ENCODE peak calls at places on chromosomes 1 and 21, in eight cellular contexts. S is EL; O is NCI-H2171 treated with DMSO at 0.1 percent for 48 hours; K is NCI-H345; H is ACHN; C is activated CD8-positive, alpha-beta memory T cell treated with anti-CD3 and anti-CD28 coated beads for 48 hours; V is DMS153; M is AG20443. R is an unnamed sample.

GRCh38 chr1:91349524-91349923 is 55.1 kb downstream of the HFM1 start:
- DNase-seq in S (no peak), O (no peak), K (no peak), H (no peak), C (no peak), V (no peak), M (no peak), R (no peak)

GRCh38 chr1:202131956-202132821 is 9.5 kb downstream of the GPR37L1 start:
- DNase-seq in S (no peak), O (no peak), K (no peak), H (no peak), C (no peak), V (no peak), M (no peak), R (peak)

GRCh38 chr1:96967311-96967710 is 245.7 kb downstream of the PTBP2 start:
- DNase-seq in S (no peak), O (no peak), K (no peak), H (no peak), C (no peak), V (no peak), M (no peak), R (no peak)

GRCh38 chr21:45362077-45362747 is 42.8 kb upstream of the COL18A1 start:
- DNase-seq in S (no peak), O (no peak), K (no peak), H (no peak), C (no peak), V (no peak), M (no peak), R (no peak)

GRCh38 chr1:179583869-179584268 is 7.8 kb upstream of the TDRD5 start:
- DNase-seq in S (no peak), O (no peak), K (no peak), H (no peak), C (no peak), V (no peak), M (no peak), R (no peak)

GRCh38 chr1:89791064-89791721 is 29.6 kb upstream of the LRRC8D start:
- DNase-seq in S (no peak), O (no peak), K (no peak), H (no peak), C (no peak), V (no peak), M (no peak), R (no peak)

GRCh38 chr1:228416217-228416971 is at the start of gene TRIM17:
- DNase-seq in S (peak), O (peak), K (no peak), H (peak), C (no peak), V (peak), M (peak), R (no peak)

GRCh38 chr1:204221271-204221670 is 7.5 kb upstream of the GOLT1A start:
- DNase-seq in S (no peak), O (no peak), K (no peak), H (no peak), C (no peak), V (no peak), M (no peak), R (no peak)

GRCh38 chr1:58432813-58433668 is 113.5 kb downstream of the OMA1 start:
- DNase-seq in S (peak), O (peak), K (no peak), H (peak), C (no peak), V (peak), M (peak), R (peak)

GRCh38 chr21:20999567-21000169 is 1.5 kb downstream of the NCAM2 start:
- DNase-seq in S (peak), O (peak), K (peak), H (peak), C (no peak), V (no peak), M (peak), R (peak)

GRCh38 chr1:196584703-196585102 is 23.5 kb downstream of the KCNT2 start:
- DNase-seq in S (no peak), O (no peak), K (no peak), H (no peak), C (no peak), V (no peak), M (no peak), R (no peak)

GRCh38 chr1:102178483-102178882 is 181.8 kb upstream of the OLFM3 start:
- DNase-seq in S (no peak), O (no peak), K (no peak), H (no peak), C (no peak), V (no peak), M (no peak), R (no peak)

GRCh38 chr1:230104395-230105244 is 37.6 kb downstream of the GALNT2 start:
- DNase-seq in S (peak), O (no peak), K (peak), H (peak), C (peak), V (peak), M (peak), R (peak)

GRCh38 chr1:19074361-19074901 is 118.0 kb upstream of the IFFO2 start:
- DNase-seq in S (no peak), O (no peak), K (no peak), H (no peak), C (no peak), V (no peak), M (no peak), R (no peak)

GRCh38 chr1:48793863-48794262 is 17.2 kb upstream of the BEND5 start:
- DNase-seq in S (no peak), O (no peak), K (no peak), H (no peak), C (no peak), V (no peak), M (no peak), R (no peak)

GRCh38 chr1:193448682-193449461 is 262.5 kb upstream of the B3GALT2 start:
- DNase-seq in S (no peak), O (no peak), K (no peak), H (no peak), C (no peak), V (no peak), M (no peak), R (no peak)

GRCh38 chr21:17463441-17463840 is 49.4 kb upstream of the CXADR start:
- DNase-seq in S (peak), O (no peak), K (no peak), H (no peak), C (no peak), V (no peak), M (peak), R (peak)

GRCh38 chr1:10744044-10744443 is 52.4 kb downstream of the CASZ1 start:
- DNase-seq in S (no peak), O (no peak), K (no peak), H (no peak), C (no peak), V (no peak), M (no peak), R (no peak)

GRCh38 chr1:53061859-53062714 is at the start of gene PODN:
- DNase-seq in S (peak), O (no peak), K (no peak), H (no peak), C (no peak), V (no peak), M (peak), R (peak)

GRCh38 chr1:5811419-5811818 is 180.8 kb downstream of the NPHP4 start:
- DNase-seq in S (no peak), O (peak), K (no peak), H (no peak), C (no peak), V (no peak), M (no peak), R (no peak)

GRCh38 chr1:170377011-170377410 is 155.0 kb upstream of the GORAB start:
- DNase-seq in S (no peak), O (no peak), K (no peak), H (no peak), C (no peak), V (no peak), M (no peak), R (peak)

GRCh38 chr1:164914208-164914607 is 355.2 kb downstream of the PBX1 start:
- DNase-seq in S (peak), O (peak), K (no peak), H (no peak), C (no peak), V (no peak), M (peak), R (peak)

GRCh38 chr1:44108241-44108640 is 10.4 kb upstream of the KLF17 start:
- DNase-seq in S (peak), O (no peak), K (no peak), H (peak), C (no peak), V (no peak), M (peak), R (peak)

GRCh38 chr1:25867210-25867991 is 8.1 kb downstream of the PAQR7 start:
- DNase-seq in S (no peak), O (no peak), K (no peak), H (peak), C (no peak), V (no peak), M (peak), R (no peak)

GRCh38 chr1:160576430-160576829 is 2.9 kb downstream of the CD84 start:
- DNase-seq in S (no peak), O (no peak), K (no peak), H (no peak), C (no peak), V (no peak), M (no peak), R (no peak)

GRCh38 chr1:195325181-195325580 is 1283.1 kb downstream of the KCNT2 start:
- DNase-seq in S (no peak), O (no peak), K (no peak), H (no peak), C (no peak), V (no peak), M (no peak), R (no peak)

GRCh38 chr1:39987869-39988268 is 32.9 kb downstream of the MFSD2A start:
- DNase-seq in S (no peak), O (no peak), K (no peak), H (no peak), C (no peak), V (no peak), M (no peak), R (no peak)

GRCh38 chr1:153573351-153573750 is 7.7 kb upstream of the S100A2 start:
- DNase-seq in S (no peak), O (no peak), K (no peak), H (no peak), C (no peak), V (no peak), M (no peak), R (no peak)

GRCh38 chr1:110339040-110339426 is at the start of gene RBM15:
- DNase-seq in S (peak), O (peak), K (peak), H (peak), C (peak), V (peak), M (peak), R (peak)

GRCh38 chr21:28345934-28346333 is 646.7 kb downstream of the LTN1 start:
- DNase-seq in S (no peak), O (no peak), K (no peak), H (no peak), C (no peak), V (no peak), M (no peak), R (no peak)

GRCh38 chr1:230682274-230682673 is 31.6 kb downstream of the AGT start:
- DNase-seq in S (no peak), O (peak), K (no peak), H (no peak), C (no peak), V (peak), M (no peak), R (no peak)

GRCh38 chr1:167121375-167122120 is 27.7 kb downstream of the STYXL2 start:
- DNase-seq in S (peak), O (no peak), K (peak), H (no peak), C (no peak), V (peak), M (peak), R (peak)

GRCh38 chr1:112761714-112762480 is 46.8 kb upstream of the PPM1J start:
- DNase-seq in S (no peak), O (peak), K (no peak), H (no peak), C (no peak), V (no peak), M (no peak), R (no peak)

GRCh38 chr1:67735806-67736627 is 51.0 kb downstream of the GADD45A start:
- DNase-seq in S (peak), O (no peak), K (peak), H (peak), C (no peak), V (peak), M (peak), R (peak)